ENCODE peak calls at places on chromosome 22, in four cellular contexts. A is T-helper 9 cell; V is activated T-helper 1 cell treated with anti-CD3 and anti-CD28 coated beads, Interleukin-12 subunit alpha, Interleukin-12 subunit beta, Interleukin-2, Interleukin-4 antibody, amounts not matched to agents 30 ng/mL and 10 ng/mL and 1 ng/mL, durations not matched to agents 14 hours and 24 hours and 36 hours; Y is HS-5. T is an unnamed sample.

GRCh38 chr22:21690401-21690801 is 24.6 kb downstream of the PPIL2 start:
- DNase-seq in A (no peak), V (no peak), Y (no peak), T (no peak)

GRCh38 chr22:17920992-17921650 is 103.2 kb downstream of the MICAL3 start:
- DNase-seq in A (no peak), V (no peak), Y (no peak), T (no peak)

GRCh38 chr22:42376721-42377177 is 55.5 kb downstream of the NFAM1 start:
- DNase-seq in A (no peak), V (no peak), Y (no peak), T (no peak)

GRCh38 chr22:32801436-32802290 is at the start of gene TIMP3:
- DNase-seq in A (no peak), V (no peak), Y (no peak), T (peak)

GRCh38 chr22:22576244-22576988 is 17.4 kb upstream of the PRAME start:
- DNase-seq in A (peak), V (no peak), Y (no peak), T (no peak)

GRCh38 chr22:40116496-40117200 is 61.1 kb upstream of the TNRC6B start:
- DNase-seq in A (peak), V (no peak), Y (no peak), T (no peak)

GRCh38 chr22:24450600-24450999 is 23.2 kb downstream of the ADORA2A start:
- DNase-seq in A (no peak), V (no peak), Y (no peak), T (no peak)

GRCh38 chr22:20249797-20250354 is 18.2 kb downstream of the RTN4R start:
- DNase-seq in A (no peak), V (no peak), Y (no peak), T (no peak)

GRCh38 chr22:45341503-45341902 is 31.8 kb downstream of the FAM118A start:
- DNase-seq in A (no peak), V (peak), Y (no peak), T (no peak)

T was measured in ureter.